ENCODE peak calls at places on chromosomes 13 and 19, in eight cellular contexts. P, U, C, O, K, Y, W and F are unnamed samples.

GRCh38 chr13:21979156-21979819 is 308.4 kb downstream of the FGF9 start:
- DNase-seq in P (no peak), U (no peak), C (peak), Y (no peak), O (no peak), K (no peak), W (no peak), F (no peak)

GRCh38 chr13:45149964-45150363 is 29.7 kb downstream of the GTF2F2 start:
- DNase-seq in P (no peak), Y (no peak), W (no peak), O (no peak), K (no peak), C (no peak), U (no peak), F (no peak)

GRCh38 chr13:80389073-80390038 is 48.4 kb upstream of the SPRY2 start:
- DNase-seq in C (no peak), P (no peak), U (no peak), K (no peak), O (no peak), W (no peak), Y (no peak), F (no peak)

GRCh38 chr13:101307181-101307701 is 109.1 kb downstream of the NALCN start:
- DNase-seq in P (no peak), U (no peak), W (no peak), C (peak), Y (no peak), K (no peak), O (peak), F (peak)

GRCh38 chr13:113554333-113554700 is 30.2 kb upstream of the TFDP1 start:
- DNase-seq in P (no peak), W (no peak), K (no peak), U (no peak), Y (no peak), O (no peak), C (no peak), F (no peak)

GRCh38 chr13:93927431-93927830 is 552.1 kb downstream of the DCT start:
- DNase-seq in C (no peak), P (no peak), O (no peak), Y (no peak), K (no peak), W (no peak), U (no peak), F (peak)

GRCh38 chr13:90427322-90428272 is 919.9 kb upstream of the MIR17HG start:
- DNase-seq in W (no peak), P (no peak), U (no peak), K (no peak), C (no peak), Y (no peak), O (no peak), F (no peak)

GRCh38 chr19:33431986-33432385 is 58.5 kb downstream of the CEBPG start:
- DNase-seq in O (no peak), P (no peak), Y (peak), W (no peak), K (no peak), C (no peak), U (no peak), F (no peak)

GRCh38 chr19:46762245-46762890 is 16.1 kb upstream of the STRN4 start:
- DNase-seq in O (no peak), K (no peak), W (no peak), C (no peak), U (no peak), Y (no peak), P (no peak), F (no peak)

GRCh38 chr13:52738719-52739467 is 727 bp downstream of the CNMD start:
- DNase-seq in U (peak), Y (peak), O (no peak), K (no peak), C (no peak), W (peak), P (peak), F (no peak)

GRCh38 chr13:50635504-50635903 is 208.0 kb downstream of the DLEU7 start:
- DNase-seq in P (no peak), W (no peak), O (no peak), U (no peak), Y (no peak), C (no peak), K (no peak), F (no peak)

GRCh38 chr13:114043421-114044053 is 69.7 kb upstream of the C13orf46 start:
- DNase-seq in K (no peak), U (no peak), P (peak), O (peak), C (peak), W (peak), Y (peak), F (peak)